ENCODE peak calls at places on chromosomes 4 and X, in nine cellular contexts. Y is brain microvascular endothelial cell, L is cardiac muscle cell, D is K562, W is kidney, O is GM12865, C is foreskin fibroblast, Z is uterus, J is NB4. A is an unnamed sample.

GRCh38 chrX:27336466-27337091 is 126.6 kb downstream of the PPP4R3C start:
- DNase-seq in D (peak), L (peak), C (no peak), W (no peak), Y (peak), J (peak), O (peak), Z (no peak), A (peak)

GRCh38 chrX:149711545-149712236 is at the start of gene MAGEA11:
- DNase-seq in J (no peak), D (no peak), W (no peak), Z (no peak), C (no peak), O (no peak), Y (no peak), L (no peak), A (no peak)

GRCh38 chr4:133188433-133189175 is 39.5 kb downstream of the PCDH10 start:
- DNase-seq in W (no peak), L (no peak), D (no peak), Y (no peak), C (no peak), J (no peak), Z (no peak), O (peak), A (no peak)

GRCh38 chr4:34176609-34177008 is 2067.7 kb downstream of the ARAP2 start:
- DNase-seq in C (no peak), Z (no peak), O (no peak), W (no peak), D (no peak), L (no peak), Y (no peak), J (no peak), A (no peak)

GRCh38 chrX:920234-920799 is 289.7 kb downstream of the SHOX start:
- DNase-seq in D (no peak), C (peak), J (no peak), W (no peak), O (no peak), L (no peak), Z (no peak), Y (peak), A (no peak)

GRCh38 chrX:1086444-1087409 is 125.7 kb downstream of the CRLF2 start:
- DNase-seq in C (no peak), J (no peak), W (peak), L (no peak), Y (peak), O (no peak), D (no peak), Z (no peak), A (no peak)

GRCh38 chrX:148501121-148502066 is 977 bp downstream of the AFF2 start:
- DNase-seq in Z (no peak), L (peak), O (peak), Y (no peak), C (no peak), W (peak), J (peak), D (no peak), A (no peak)

GRCh38 chr4:102759835-102760644 is 728 bp downstream of the MANBA start:
- DNase-seq in Z (peak), D (peak), W (no peak), J (peak), L (peak), C (peak), Y (peak), O (peak), A (peak)

GRCh38 chrX:154094833-154095232 is 2.7 kb downstream of the MECP2 start:
- DNase-seq in J (no peak), Z (no peak), C (no peak), L (no peak), W (no peak), D (no peak), O (no peak), Y (no peak), A (no peak)

GRCh38 chrX:47420264-47420663 is 49.9 kb downstream of the ZNF157 start:
- DNase-seq in Z (no peak), Y (no peak), W (no peak), J (no peak), L (no peak), D (no peak), O (no peak), C (no peak), A (no peak)

GRCh38 chr4:81425087-81425486 is 46.6 kb downstream of the RASGEF1B start:
- DNase-seq in C (no peak), J (no peak), W (no peak), Y (no peak), D (no peak), L (no peak), Z (no peak), O (no peak), A (no peak)

GRCh38 chr4:74755486-74755885 is 38.8 kb downstream of the BTC start:
- DNase-seq in Z (no peak), C (no peak), O (no peak), J (no peak), D (no peak), W (peak), L (no peak), Y (no peak), A (no peak)

GRCh38 chrX:101229155-101229554 is 9.6 kb downstream of the DRP2 start:
- DNase-seq in C (peak), L (no peak), Y (peak), W (no peak), D (no peak), J (no peak), O (no peak), Z (no peak), A (peak)

GRCh38 chr4:47839259-47839658 is 1.4 kb upstream of the CORIN start:
- DNase-seq in W (no peak), Z (peak), J (peak), Y (peak), L (peak), D (no peak), C (no peak), O (peak), A (peak)

GRCh38 chr4:119647558-119647957 is 19.0 kb upstream of the PDE5A start:
- DNase-seq in L (no peak), D (no peak), C (peak), Y (peak), J (no peak), Z (no peak), W (no peak), O (no peak), A (peak)

GRCh38 chrX:37958493-37959211 is 47.7 kb upstream of the SYTL5 start:
- DNase-seq in D (no peak), Z (no peak), L (peak), C (no peak), Y (peak), W (no peak), O (no peak), J (no peak), A (peak)

GRCh38 chr4:3449574-3450534 is 8.1 kb downstream of the HGFAC start:
- DNase-seq in L (no peak), O (no peak), Y (no peak), J (no peak), Z (no peak), D (no peak), W (peak), C (no peak), A (no peak)

GRCh38 chr4:7200801-7201200 is 8.5 kb downstream of the SORCS2 start:
- DNase-seq in L (no peak), J (no peak), Z (peak), D (no peak), C (no peak), W (peak), Y (no peak), O (no peak), A (no peak)

GRCh38 chr4:48268956-48269860 is at the start of gene TEC:
- DNase-seq in O (peak), Y (no peak), W (peak), C (peak), Z (peak), J (peak), L (peak), D (peak), A (peak)

GRCh38 chr4:120299631-120300030 is 233.0 kb upstream of the MAD2L1 start:
- DNase-seq in W (no peak), L (no peak), O (no peak), Y (no peak), C (no peak), Z (no peak), D (no peak), J (no peak), A (no peak)

GRCh38 chr4:139645458-139645857 is 20.2 kb upstream of the MGST2 start:
- DNase-seq in Y (no peak), O (no peak), W (no peak), J (no peak), D (no peak), C (no peak), Z (no peak), L (no peak), A (no peak)

GRCh38 chr4:110130578-110131358 is 67.6 kb downstream of the ELOVL6 start:
- DNase-seq in Y (peak), L (no peak), J (no peak), C (no peak), O (no peak), D (no peak), W (no peak), Z (no peak), A (no peak)

GRCh38 chrX:110210417-110211139 is 107.3 kb downstream of the AMMECR1 start:
- DNase-seq in Y (peak), L (no peak), W (no peak), J (no peak), C (peak), O (no peak), D (no peak), Z (no peak), A (peak)

GRCh38 chr4:93865650-93866049 is 37.1 kb downstream of the ATOH1 start:
- DNase-seq in L (no peak), O (no peak), Z (no peak), Y (no peak), W (no peak), J (no peak), D (no peak), C (no peak), A (no peak)

GRCh38 chr4:165625281-165625680 is 246.5 kb downstream of the CPE start:
- DNase-seq in Y (no peak), W (no peak), Z (no peak), D (no peak), J (no peak), O (no peak), C (no peak), L (no peak), A (peak)

GRCh38 chrX:11461181-11462001 is 168.2 kb downstream of the AMELX start:
- DNase-seq in L (no peak), Y (peak), C (peak), O (peak), Z (no peak), J (no peak), D (peak), W (no peak), A (peak)

GRCh38 chrX:816411-816810 is 185.8 kb downstream of the SHOX start:
- DNase-seq in Z (no peak), C (no peak), D (no peak), O (no peak), W (no peak), L (no peak), J (no peak), Y (no peak), A (no peak)

GRCh38 chr4:63717384-63717783 is 691.9 kb downstream of the TECRL start:
- DNase-seq in D (no peak), Z (no peak), L (peak), C (no peak), Y (no peak), O (peak), J (peak), W (no peak), A (peak)

GRCh38 chrX:100413231-100413630 is 3.2 kb upstream of the PCDH19 start:
- DNase-seq in L (peak), D (peak), Y (peak), J (peak), Z (no peak), C (peak), W (no peak), O (peak), A (peak)

GRCh38 chr4:186592961-186593586 is 37.7 kb upstream of the MTNR1A start:
- DNase-seq in C (peak), L (no peak), D (no peak), O (no peak), W (no peak), Y (no peak), J (no peak), Z (no peak), A (no peak)

GRCh38 chrX:118420462-118420861 is 74.6 kb downstream of the WDR44 start:
- DNase-seq in L (no peak), W (no peak), D (no peak), J (peak), Y (peak), Z (no peak), O (peak), C (no peak), A (peak)

GRCh38 chr4:3615386-3616286 is 83.4 kb upstream of the LRPAP1 start:
- DNase-seq in J (no peak), Y (no peak), Z (no peak), L (no peak), W (no peak), D (no peak), O (no peak), C (no peak), A (no peak)

GRCh38 chr4:186820371-186820990 is 96.8 kb upstream of the FAT1 start:
- DNase-seq in C (no peak), Y (peak), D (no peak), W (peak), J (no peak), Z (no peak), O (no peak), L (peak), A (peak)

GRCh38 chr4:145829629-145830395 is 108.8 kb downstream of the ZNF827 start:
- DNase-seq in W (no peak), L (no peak), D (no peak), O (peak), Z (no peak), Y (no peak), C (no peak), J (no peak), A (no peak)

GRCh38 chrX:140492360-140492994 is 12.4 kb downstream of the SOX3 start:
- DNase-seq in J (no peak), L (no peak), C (no peak), Z (no peak), D (no peak), Y (no peak), O (no peak), W (no peak), A (no peak)
- TF ChIP-seq CTCF in J (no peak), L (no peak), C (no peak), Z (no peak), D (no peak), Y (no peak), O (no peak), W (no peak), A (no peak)

DNA sequence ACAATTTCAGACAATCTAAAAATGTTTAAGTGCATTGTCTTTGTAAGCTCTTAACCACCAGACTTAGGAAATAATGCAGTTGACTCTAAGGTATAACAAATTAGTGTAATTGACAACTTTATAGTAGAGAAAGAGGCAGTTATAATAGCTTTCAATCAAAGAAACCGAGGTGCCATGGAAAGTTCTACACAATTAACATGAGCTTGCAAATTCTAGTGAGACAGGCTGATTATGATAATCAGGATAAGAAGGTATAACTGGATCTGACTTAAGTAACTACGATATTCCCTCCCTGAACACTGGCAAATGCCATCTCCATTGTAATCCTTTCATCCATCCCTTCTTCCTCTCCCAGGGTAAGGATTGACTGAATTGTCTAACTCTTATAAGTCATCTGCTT is 11.4 kb upstream of the KLHL5 start:
- DNase-seq in L (no peak), Y (no peak), O (no peak), Z (no peak), D (no peak), J (no peak), C (no peak), W (no peak), A (no peak)
- H3K4me3 ChIP-seq in L (no peak), Y (no peak), O (no peak), Z (no peak), D (no peak), J (no peak), C (no peak), W (no peak), A (no peak)

GRCh38 chrX:2500091-2500680 is 590 bp downstream of the DHRSX start:
- DNase-seq in Y (peak), O (peak), W (peak), C (peak), J (peak), D (no peak), Z (no peak), L (peak), A (peak)
- TF ChIP-seq CTCF in Y (peak), O (no peak), W (no peak), C (no peak), J (no peak), D (no peak), Z (no peak), L (peak), A (no peak)

DNA sequence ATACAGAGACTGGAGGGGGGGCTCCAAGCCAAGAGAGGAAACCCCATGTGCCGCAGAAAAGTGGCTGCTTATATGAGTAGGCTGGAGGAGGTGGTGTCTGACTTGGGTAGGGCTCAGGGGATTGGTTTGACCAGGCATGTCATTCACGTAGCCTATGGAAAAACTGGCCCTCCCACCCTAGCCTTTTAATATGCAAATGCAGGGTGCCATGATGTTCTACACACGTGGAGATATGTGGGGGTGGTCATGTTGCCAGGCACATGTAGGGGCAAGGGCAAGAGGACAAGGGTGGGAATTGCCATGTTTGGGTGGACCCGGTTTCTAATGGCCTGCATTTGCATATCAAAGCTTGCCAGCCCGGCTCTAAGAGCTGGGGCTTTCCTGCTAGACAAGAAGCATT is 86.9 kb upstream of the SHISA3 start:
- DNase-seq in C (no peak), W (no peak), D (no peak), L (no peak), Y (no peak), J (no peak), O (peak), Z (no peak), A (no peak)
- H3K4me3 ChIP-seq in C (no peak), W (no peak), D (no peak), L (no peak), Y (no peak), J (no peak), O (no peak), Z (no peak), A (no peak)

GRCh38 chr4:24551492-24552330 is 32.6 kb downstream of the DHX15 start:
- DNase-seq in Y (no peak), W (no peak), Z (no peak), C (no peak), L (no peak), D (no peak), J (peak), O (no peak), A (peak)
- TF ChIP-seq CTCF in Y (no peak), W (no peak), Z (no peak), C (peak), L (peak), D (no peak), J (no peak), O (no peak), A (peak)

GRCh38 chrX:104335765-104336164 is 81.0 kb upstream of the ESX1 start:
- DNase-seq in J (peak), C (peak), L (no peak), O (no peak), Z (no peak), W (no peak), D (no peak), Y (peak), A (peak)
- H3K4me3 ChIP-seq in J (no peak), C (no peak), L (no peak), O (no peak), Z (no peak), W (no peak), D (no peak), Y (no peak), A (no peak)

GRCh38 chrX:107996124-107996523 is 14.0 kb upstream of the TEX13B start:
- DNase-seq in L (no peak), Z (no peak), J (no peak), W (no peak), Y (no peak), O (no peak), C (no peak), D (no peak), A (no peak)

GRCh38 chrX:108000751-108001150 is 18.6 kb upstream of the TEX13B start:
- DNase-seq in J (peak), Y (no peak), L (no peak), W (no peak), D (no peak), Z (no peak), C (peak), O (no peak), A (peak)

DNA sequence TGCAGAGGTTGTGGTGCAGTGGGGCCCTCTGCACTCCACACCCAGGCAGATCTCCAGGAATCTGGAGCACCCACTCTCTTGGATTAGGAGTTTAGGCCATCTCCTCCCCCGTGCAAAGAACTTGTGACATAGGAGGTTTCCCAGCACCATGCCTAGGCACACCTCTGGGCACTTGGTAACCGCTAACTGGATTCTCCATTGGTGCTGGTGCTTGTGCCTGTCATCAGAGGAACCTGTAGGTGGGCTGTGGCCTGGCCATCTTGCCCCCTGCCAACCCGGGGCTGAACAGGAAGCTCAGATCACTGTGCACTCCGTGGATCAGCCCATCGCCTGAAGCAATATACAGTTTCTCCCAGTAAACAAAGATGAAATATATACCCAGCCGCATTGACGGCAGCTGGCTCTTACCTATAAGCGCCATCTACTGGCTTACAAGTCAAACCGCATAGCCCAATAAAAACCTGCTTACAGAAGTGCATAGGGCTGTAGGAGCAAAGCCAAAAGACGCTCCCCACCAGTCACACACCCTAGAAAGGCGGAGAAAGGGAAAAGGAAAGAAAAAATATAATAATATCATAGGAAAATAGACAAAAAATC is 19.1 kb upstream of the TEX13B start:
- DNase-seq in O (peak), J (peak), C (peak), Z (no peak), W (no peak), Y (peak), D (peak), L (peak), A (peak)
- TF ChIP-seq CTCF in O (peak), J (peak), C (peak), Z (no peak), W (peak), Y (peak), D (peak), L (peak), A (peak)